ENCODE peak calls at places on chromosomes 3 and 15, in four cellular contexts. One of them, this sample, is unnamed.

GRCh38 chr3:197711973-197712707 is 24.6 kb downstream of the RUBCN start:
- DNase-seq in hepatocyte: peak; percentile 91
- DNase-seq in OCI-LY7: peak; percentile 92
- DNase-seq in GM23338: peak; percentile 79
- DNase-seq in this sample: peak; percentile 99

GRCh38 chr3:13338231-13338630 is 81.9 kb downstream of the NUP210 start:
- DNase-seq in hepatocyte: no peak
- DNase-seq in GM23338: no peak
- DNase-seq in OCI-LY7: no peak
- DNase-seq in this sample: peak; percentile 29

GRCh38 chr3:177141899-177142651 is 55.2 kb downstream of the TBL1XR1 start:
- DNase-seq in hepatocyte: no peak
- DNase-seq in OCI-LY7: peak; percentile 28
- DNase-seq in GM23338: no peak
- DNase-seq in this sample: no peak

GRCh38 chr3:149163066-149163465 is 33.6 kb downstream of the HPS3 start:
- DNase-seq in GM23338: no peak
- DNase-seq in hepatocyte: no peak
- DNase-seq in OCI-LY7: peak; percentile 13
- DNase-seq in this sample: no peak

GRCh38 chr15:101371081-101371480 is 76.0 kb upstream of the SNRPA1 start:
- DNase-seq in OCI-LY7: no peak
- DNase-seq in GM23338: no peak
- DNase-seq in hepatocyte: no peak
- DNase-seq in this sample: no peak

GRCh38 chr3:160883373-160883772 is 127.3 kb downstream of the PPM1L start:
- DNase-seq in hepatocyte: no peak
- DNase-seq in OCI-LY7: no peak
- DNase-seq in GM23338: no peak
- DNase-seq in this sample: no peak

GRCh38 chr15:93105510-93105909 is 16.5 kb upstream of the RGMA start:
- DNase-seq in hepatocyte: no peak
- DNase-seq in GM23338: no peak
- DNase-seq in OCI-LY7: no peak
- DNase-seq in this sample: no peak

GRCh38 chr15:65829150-65829764 is 37.2 kb upstream of the DENND4A start:
- DNase-seq in OCI-LY7: peak; percentile 73
- DNase-seq in GM23338: peak; percentile 62
- DNase-seq in hepatocyte: peak; percentile 58
- DNase-seq in this sample: peak; percentile 30

GRCh38 chr3:111980716-111981456 is 2.1 kb downstream of the ABHD10 start:
- DNase-seq in hepatocyte: no peak
- DNase-seq in GM23338: no peak
- DNase-seq in OCI-LY7: no peak
- DNase-seq in this sample: no peak

GRCh38 chr3:69179740-69180372 is 57.5 kb upstream of the LMOD3 start:
- DNase-seq in hepatocyte: no peak
- DNase-seq in OCI-LY7: no peak
- DNase-seq in GM23338: no peak
- DNase-seq in this sample: no peak

GRCh38 chr15:57861039-57861638 is 154.6 kb downstream of the POLR2M start:
- DNase-seq in GM23338: peak; percentile 76
- DNase-seq in hepatocyte: peak; percentile 73
- DNase-seq in OCI-LY7: peak; percentile 52
- DNase-seq in this sample: peak; percentile 67

GRCh38 chr3:27559835-27560234 is 75.7 kb upstream of the SLC4A7 start:
- DNase-seq in OCI-LY7: no peak
- DNase-seq in GM23338: no peak
- DNase-seq in hepatocyte: peak; percentile 17
- DNase-seq in this sample: peak; percentile 89

GRCh38 chr15:48935236-48935635 is 28.5 kb downstream of the SHC4 start:
- DNase-seq in GM23338: no peak
- DNase-seq in hepatocyte: no peak
- DNase-seq in OCI-LY7: no peak
- DNase-seq in this sample: no peak

GRCh38 chr3:170414202-170414663 is 4.4 kb upstream of the CLDN11 start:
- DNase-seq in hepatocyte: peak; percentile 84
- DNase-seq in GM23338: peak; percentile 86
- DNase-seq in OCI-LY7: peak; percentile 73
- DNase-seq in this sample: peak; percentile 90

GRCh38 chr3:66904816-66905543 is 93.1 kb upstream of the KBTBD8 start:
- DNase-seq in GM23338: no peak
- DNase-seq in OCI-LY7: no peak
- DNase-seq in hepatocyte: peak; percentile 21
- DNase-seq in this sample: no peak

GRCh38 chr15:25372298-25372697 is 66.5 kb downstream of the UBE3A start:
- DNase-seq in hepatocyte: no peak
- DNase-seq in OCI-LY7: no peak
- DNase-seq in GM23338: no peak
- DNase-seq in this sample: peak; percentile 66

GRCh38 chr15:42104095-42104891 is 9.9 kb upstream of the PLA2G4D start:
- DNase-seq in GM23338: no peak
- DNase-seq in OCI-LY7: no peak
- DNase-seq in hepatocyte: no peak
- DNase-seq in this sample: peak; percentile 59

GRCh38 chr3:138308783-138309182 is 20.9 kb downstream of the NME9 start:
- DNase-seq in GM23338: no peak
- DNase-seq in OCI-LY7: no peak
- DNase-seq in hepatocyte: no peak
- DNase-seq in this sample: no peak

GRCh38 chr3:57959407-57960173 is 48.6 kb upstream of the FLNB start:
- DNase-seq in GM23338: peak; percentile 62
- DNase-seq in hepatocyte: peak; percentile 41
- DNase-seq in OCI-LY7: no peak
- DNase-seq in this sample: peak; percentile 67

GRCh38 chr3:30524357-30525040 is 81.9 kb upstream of the TGFBR2 start:
- DNase-seq in hepatocyte: no peak
- DNase-seq in OCI-LY7: no peak
- DNase-seq in GM23338: no peak
- DNase-seq in this sample: no peak
- TF ChIP-seq EZH2phosphoT487 in hepatocyte: no peak
- TF ChIP-seq EZH2phosphoT487 in OCI-LY7: no peak
- TF ChIP-seq EZH2phosphoT487 in GM23338: no peak
- TF ChIP-seq EZH2phosphoT487 in this sample: no peak

GRCh38 chr15:89382288-89382687 is 47.7 kb upstream of the POLG start:
- DNase-seq in hepatocyte: no peak
- DNase-seq in GM23338: no peak
- DNase-seq in OCI-LY7: no peak
- DNase-seq in this sample: no peak
- H3K27ac ChIP-seq in hepatocyte: no peak overlapping the region
- H3K27ac ChIP-seq in GM23338: no peak overlapping the region
- H3K27ac ChIP-seq in OCI-LY7: no peak overlapping the region
- H3K27ac ChIP-seq in this sample: no peak overlapping the region

DNA sequence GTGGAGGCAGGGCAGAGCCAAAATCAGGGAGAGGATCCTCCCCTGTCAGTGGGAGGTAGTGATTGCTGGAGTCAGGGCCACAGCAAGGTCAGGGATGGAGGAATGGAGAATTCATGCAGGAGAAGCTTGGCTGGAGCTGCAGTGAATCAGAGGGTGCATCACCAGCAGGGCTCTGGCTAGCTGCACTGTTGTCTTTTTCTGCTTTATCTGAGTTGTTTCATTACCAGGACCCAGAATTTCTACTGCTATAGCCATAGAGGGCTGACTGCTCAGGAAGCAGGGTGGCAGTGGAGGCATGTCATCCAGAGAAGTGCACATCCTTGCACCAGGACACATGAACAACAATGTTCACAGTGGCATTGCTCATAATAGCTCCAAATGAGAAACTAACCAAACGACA is 113.5 kb upstream of the GALNT15 start:
- DNase-seq in GM23338: no peak
- DNase-seq in OCI-LY7: no peak
- DNase-seq in hepatocyte: peak; percentile 35
- DNase-seq in this sample: peak; percentile 96
- TF ChIP-seq EZH2phosphoT487 in GM23338: no peak
- TF ChIP-seq EZH2phosphoT487 in OCI-LY7: no peak
- TF ChIP-seq EZH2phosphoT487 in hepatocyte: no peak
- TF ChIP-seq EZH2phosphoT487 in this sample: no peak

GRCh38 chr3:30760737-30761136 is 133.7 kb downstream of the GADL1 start:
- DNase-seq in OCI-LY7: no peak
- DNase-seq in GM23338: no peak
- DNase-seq in hepatocyte: no peak
- DNase-seq in this sample: no peak
- H3K27ac ChIP-seq in OCI-LY7: no peak overlapping the region
- H3K27ac ChIP-seq in GM23338: no peak overlapping the region
- H3K27ac ChIP-seq in hepatocyte: no peak overlapping the region
- H3K27ac ChIP-seq in this sample: no peak overlapping the region

GRCh38 chr3:53675022-53675697 is 171.1 kb downstream of the CHDH start:
- DNase-seq in OCI-LY7: no peak
- DNase-seq in hepatocyte: no peak
- DNase-seq in GM23338: no peak
- DNase-seq in this sample: no peak

GRCh38 chr3:53677406-53677805 is 168.8 kb downstream of the CHDH start:
- DNase-seq in hepatocyte: no peak
- DNase-seq in GM23338: no peak
- DNase-seq in OCI-LY7: peak; percentile 10
- DNase-seq in this sample: peak; percentile 14

GRCh38 chr3:53682807-53683206 is 163.4 kb downstream of the CHDH start:
- DNase-seq in GM23338: no peak
- DNase-seq in OCI-LY7: no peak
- DNase-seq in hepatocyte: no peak
- DNase-seq in this sample: no peak

GRCh38 chr3:53675942-53676341 is 170.3 kb downstream of the CHDH start:
- DNase-seq in hepatocyte: no peak
- DNase-seq in OCI-LY7: no peak
- DNase-seq in GM23338: no peak
- DNase-seq in this sample: no peak

GRCh38 chr3:53680026-53680425 is 166.2 kb downstream of the CHDH start:
- DNase-seq in GM23338: peak; percentile 43
- DNase-seq in hepatocyte: peak; percentile 69
- DNase-seq in OCI-LY7: no peak
- DNase-seq in this sample: no peak
- TF ChIP-seq EZH2phosphoT487 in GM23338: no peak
- TF ChIP-seq EZH2phosphoT487 in hepatocyte: no peak
- TF ChIP-seq EZH2phosphoT487 in OCI-LY7: no peak
- TF ChIP-seq EZH2phosphoT487 in this sample: no peak

GRCh38 chr15:96350884-96351639 is 20.6 kb downstream of the NR2F2 start:
- DNase-seq in GM23338: no peak
- DNase-seq in OCI-LY7: no peak
- DNase-seq in hepatocyte: no peak
- DNase-seq in this sample: no peak
- H3K27ac ChIP-seq in GM23338: no peak overlapping the region
- H3K27ac ChIP-seq in OCI-LY7: no peak overlapping the region
- H3K27ac ChIP-seq in hepatocyte: no peak overlapping the region
- H3K27ac ChIP-seq in this sample: no peak overlapping the region